ENCODE peak calls at places on chromosomes 16 and 17, in four cellular contexts. R, J, F and T are unnamed samples.

GRCh38 chr16:53154513-53154912 is 99.7 kb downstream of the CHD9 start:
- DNase-seq in J (no peak), F (no peak), R (peak), T (no peak)

GRCh38 chr17:3556905-3557767 is 476 bp downstream of the TRPV3 start:
- DNase-seq in R (no peak), J (no peak), F (no peak), T (no peak)

GRCh38 chr17:8212312-8213180 is 2.2 kb upstream of the AURKB start:
- DNase-seq in F (no peak), R (no peak), J (no peak), T (no peak)

GRCh38 chr17:42272576-42272975 is 3.6 kb downstream of the STAT5B start:
- DNase-seq in J (no peak), R (no peak), F (no peak), T (no peak)

GRCh38 chr16:86661715-86662114 is 83.4 kb downstream of the FOXL1 start:
- DNase-seq in R (no peak), J (no peak), F (no peak), T (no peak)

GRCh38 chr17:80983545-80983944 is 8.1 kb upstream of the CHMP6 start:
- DNase-seq in R (no peak), J (no peak), F (no peak), T (no peak)

GRCh38 chr17:37384560-37385160 is 8.9 kb downstream of the C17orf78 start:
- DNase-seq in J (no peak), F (no peak), R (no peak), T (no peak)

GRCh38 chr17:29607557-29608195 is 14.7 kb downstream of the ANKRD13B start:
- DNase-seq in R (no peak), F (no peak), J (no peak), T (no peak)

GRCh38 chr16:14491831-14492529 is 138.1 kb downstream of the PARN start:
- DNase-seq in R (no peak), F (no peak), J (no peak), T (no peak)

GRCh38 chr17:59623151-59623550 is 3.5 kb downstream of the CLTC start:
- DNase-seq in F (no peak), R (no peak), J (no peak), T (no peak)
- H3K4me3 ChIP-seq in F (no peak), R (no peak), J (no peak), T (no peak)

GRCh38 chr17:40072481-40073346 is 9.9 kb downstream of the THRA start:
- DNase-seq in F (no peak), R (no peak), J (no peak), T (peak)
- H3K27ac ChIP-seq in F (peak), R (no peak), J (peak), T (peak)

GRCh38 chr17:50062323-50063243 is 6.7 kb downstream of the ITGA3 start:
- DNase-seq in R (no peak), F (peak), J (peak), T (peak)
- TF ChIP-seq POLR2AphosphoS5 in R (no peak), F (peak), J (peak), T (peak)

GRCh38 chr17:44204453-44204882 is 4.8 kb upstream of the ATXN7L3 start:
- DNase-seq in R (no peak), F (no peak), J (no peak), T (no peak)

GRCh38 chr17:44206825-44207155 is 7.1 kb upstream of the ATXN7L3 start:
- DNase-seq in F (no peak), R (no peak), J (no peak), T (no peak)

GRCh38 chr17:44203731-44204452 is 4.2 kb upstream of the ATXN7L3 start:
- DNase-seq in F (no peak), R (peak), J (no peak), T (peak)

GRCh38 chr17:44207319-44207718 is 7.6 kb upstream of the ATXN7L3 start:
- DNase-seq in F (no peak), J (no peak), R (no peak), T (no peak)

DNA sequence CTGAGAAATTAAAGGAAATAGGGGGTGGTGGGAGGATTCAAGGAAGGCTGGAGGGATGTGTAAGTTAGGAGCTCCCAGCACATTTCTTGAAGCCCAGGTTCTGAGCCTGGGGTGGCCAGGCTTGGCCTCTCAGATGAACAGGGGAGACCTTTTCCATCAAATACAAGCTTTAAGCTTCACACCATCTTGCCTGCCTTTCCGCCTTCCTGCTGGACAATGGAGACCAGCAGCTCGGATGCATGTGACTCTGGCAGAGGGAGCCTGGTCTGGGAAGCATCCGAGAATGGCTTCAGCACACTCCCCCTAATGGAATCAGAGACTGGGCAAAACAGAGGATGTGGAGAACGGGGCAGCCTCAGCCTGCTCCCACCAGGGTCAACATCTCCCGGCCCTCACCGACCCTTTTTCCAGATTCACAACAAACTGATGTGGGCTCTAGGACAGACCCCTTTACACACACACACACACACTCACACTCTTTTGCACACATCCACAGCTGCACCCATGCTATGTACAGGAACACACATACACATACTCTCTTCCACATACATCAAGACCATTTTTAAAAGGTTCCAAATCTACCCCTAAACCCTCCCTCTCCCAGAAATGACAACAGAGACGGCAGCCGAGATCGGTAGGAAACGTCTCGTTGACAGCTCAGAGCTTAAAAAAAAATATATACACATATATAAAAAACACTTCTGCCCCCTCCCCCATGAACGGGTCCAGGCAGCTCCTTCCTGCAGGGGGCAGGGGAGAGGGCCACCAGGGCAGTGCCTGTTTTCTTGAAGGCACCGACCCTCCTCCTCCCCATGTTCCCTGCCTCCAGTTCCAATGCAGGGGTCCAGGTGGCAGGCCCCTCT is 6.5 kb upstream of the ATXN7L3 start:
- DNase-seq in J (no peak), F (no peak), R (peak), T (no peak)
- H3K4me3 ChIP-seq in J (no peak), F (no peak), R (no peak), T (no peak)

GRCh38 chr17:48127371-48128051 is 19.9 kb downstream of the SNX11 start:
- DNase-seq in J (peak), F (no peak), R (no peak), T (no peak)
- H3K27ac ChIP-seq in J (peak), F (no peak), R (no peak), T (no peak)

GRCh38 chr17:1000597-1001490 is 3.9 kb downstream of the TIMM22 start:
- DNase-seq in J (no peak), R (no peak), F (no peak), T (no peak)
- TF ChIP-seq POLR2AphosphoS5 in J (no peak), R (no peak), F (peak), T (peak)

DNA sequence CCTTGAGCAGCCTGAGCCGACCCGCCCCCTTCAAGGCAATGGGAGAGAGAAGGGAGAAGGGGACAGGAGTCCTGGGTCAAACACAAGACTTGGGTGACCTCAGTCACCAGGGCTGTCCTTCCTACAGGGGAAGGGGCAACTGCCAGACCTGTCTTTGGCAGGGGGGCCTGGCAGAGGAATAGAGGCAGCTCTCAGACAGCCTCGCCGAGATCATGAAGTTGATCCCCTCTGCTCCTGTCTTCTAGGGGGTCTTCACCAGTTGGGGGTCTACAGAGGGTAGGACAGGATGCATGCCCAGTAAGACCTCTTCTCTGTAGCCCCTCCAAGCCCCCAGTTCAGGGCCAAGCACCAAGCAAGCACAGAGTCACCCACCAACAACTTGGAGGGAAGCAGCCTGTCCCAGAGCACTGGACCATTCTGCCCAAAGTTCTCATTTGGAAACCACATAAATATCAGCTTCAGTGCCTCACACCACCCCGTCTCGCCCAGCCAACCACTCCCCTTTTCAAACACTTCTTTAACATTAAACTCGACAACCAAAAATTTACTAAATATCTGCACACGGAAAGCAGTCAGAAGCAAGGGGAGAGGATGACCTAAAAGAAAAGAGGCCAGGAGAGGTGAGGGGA is 7.8 kb downstream of the DOK4 start:
- DNase-seq in R (no peak), F (peak), J (no peak), T (no peak)
- H3K4me3 ChIP-seq in R (peak), F (peak), J (no peak), T (peak)

DNA sequence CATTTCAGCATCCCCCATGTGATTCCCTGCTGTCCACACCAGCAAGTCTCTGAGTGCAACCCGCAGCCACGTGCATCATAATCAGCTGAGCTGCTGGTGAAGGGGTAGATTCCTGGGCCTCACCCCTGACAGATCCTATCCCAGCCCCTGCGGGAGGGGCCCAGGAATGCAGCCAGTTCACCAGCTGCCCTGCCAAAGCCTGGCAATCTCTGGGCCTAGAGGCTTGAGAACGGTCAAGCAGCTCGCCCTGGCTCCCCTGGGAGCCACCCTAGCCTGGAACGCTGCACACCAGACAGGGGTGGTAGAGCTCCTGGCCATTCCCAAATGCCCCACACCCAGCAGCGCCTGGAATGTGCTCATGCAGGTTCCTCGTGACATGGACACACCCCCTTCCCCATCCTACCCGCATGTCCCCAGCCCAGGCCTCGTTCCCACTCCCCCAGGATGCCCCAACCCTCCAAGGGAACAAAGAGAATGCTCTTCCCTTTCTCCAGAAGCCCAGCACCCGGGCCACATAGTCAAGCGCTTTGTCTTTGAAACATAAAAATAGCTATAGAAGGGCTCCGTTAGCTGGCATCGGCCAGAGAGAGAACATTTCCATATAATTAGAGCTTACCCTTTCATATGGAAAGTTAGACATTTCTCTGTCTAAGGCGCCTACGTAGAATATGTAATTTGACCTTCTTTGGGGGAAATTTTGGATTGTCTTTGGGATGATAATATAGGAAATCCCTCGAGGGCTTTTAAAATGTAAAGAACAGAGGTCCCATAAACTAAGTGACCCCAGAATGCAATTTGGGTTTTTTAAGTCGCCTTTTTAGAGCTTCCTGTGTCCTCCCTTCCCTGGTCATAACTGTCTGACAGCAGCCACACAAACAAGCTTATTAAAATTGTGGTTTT is 3.4 kb downstream of the CEP295NL start:
- DNase-seq in J (no peak), R (peak), F (no peak), T (no peak)
- H3K27ac ChIP-seq in J (no peak), R (peak), F (no peak), T (no peak)

GRCh38 chr16:56607675-56608042 is 725 bp upstream of the MT2A start:
- DNase-seq in R (no peak), F (no peak), J (no peak), T (no peak)

GRCh38 chr16:56609463-56609921 is 1.1 kb downstream of the MT2A start:
- DNase-seq in F (peak), R (no peak), J (peak), T (peak)

GRCh38 chr16:56608876-56609462 is 585 bp downstream of the MT2A start:
- DNase-seq in R (no peak), J (no peak), F (no peak), T (no peak)

GRCh38 chr16:56606688-56607618 is 1.4 kb upstream of the MT2A start:
- DNase-seq in R (peak), F (peak), J (peak), T (peak)

GRCh38 chr16:56608043-56608875 is at the start of gene MT2A:
- DNase-seq in J (peak), F (peak), R (peak), T (peak)
- TF ChIP-seq POLR2AphosphoS5 in J (peak), F (peak), R (peak), T (peak)